ENCODE peak calls at places on chromosomes 7 and 10, in seven cellular contexts. B is uterus, F is left ventricle myocardium inferior, K is body of pancreas, X is neural progenitor cell, J is stomach, T is colonic mucosa. I is an unnamed sample. For H3K4me1, the result is how much of the 10 kb centered on the place peaks cover.

GRCh38 chr10:28769147-28769604 is 91.9 kb downstream of the BAMBI start:
- DNase-seq in J (no peak), T (no peak), B (no peak), K (no peak), X (no peak), F (no peak), I (no peak)

GRCh38 chr10:100008142-100008522 is 1.6 kb downstream of the DNMBP start:
- DNase-seq in F (no peak), B (no peak), X (no peak), J (no peak), T (no peak), K (peak), I (no peak)

GRCh38 chr10:11345224-11346054 is 266.0 kb downstream of the USP6NL start:
- DNase-seq in J (no peak), X (peak), B (no peak), F (no peak), K (peak), T (peak), I (no peak)

GRCh38 chr7:93693796-93694195 is 119.3 kb upstream of the CALCR start:
- DNase-seq in K (no peak), T (no peak), X (no peak), F (no peak), B (no peak), J (no peak), I (no peak)

GRCh38 chr7:152925412-152926147 is 166.0 kb downstream of the ACTR3B start:
- DNase-seq in J (no peak), X (peak), F (no peak), T (no peak), K (no peak), B (no peak), I (no peak)

GRCh38 chr10:114714281-114714741 is 56.2 kb upstream of the ABLIM1 start:
- DNase-seq in X (no peak), J (peak), B (no peak), F (peak), T (peak), K (no peak), I (no peak)

GRCh38 chr7:90211391-90212148 is at the start of gene STEAP2:
- DNase-seq in K (peak), T (peak), F (peak), J (peak), B (peak), X (peak), I (peak)

GRCh38 chr7:129644634-129645230 is 33.2 kb downstream of the NRF1 start:
- DNase-seq in T (no peak), K (no peak), F (no peak), X (peak), B (no peak), J (no peak), I (no peak)

GRCh38 chr7:46695045-46695708 is 774.1 kb upstream of the IGFBP3 start:
- DNase-seq in J (peak), X (no peak), F (no peak), K (peak), B (no peak), T (no peak), I (no peak)

GRCh38 chr10:103781329-103782061 is 73.9 kb downstream of the SH3PXD2A start:
- DNase-seq in J (no peak), F (no peak), T (peak), K (no peak), B (no peak), X (peak), I (no peak)

DNA sequence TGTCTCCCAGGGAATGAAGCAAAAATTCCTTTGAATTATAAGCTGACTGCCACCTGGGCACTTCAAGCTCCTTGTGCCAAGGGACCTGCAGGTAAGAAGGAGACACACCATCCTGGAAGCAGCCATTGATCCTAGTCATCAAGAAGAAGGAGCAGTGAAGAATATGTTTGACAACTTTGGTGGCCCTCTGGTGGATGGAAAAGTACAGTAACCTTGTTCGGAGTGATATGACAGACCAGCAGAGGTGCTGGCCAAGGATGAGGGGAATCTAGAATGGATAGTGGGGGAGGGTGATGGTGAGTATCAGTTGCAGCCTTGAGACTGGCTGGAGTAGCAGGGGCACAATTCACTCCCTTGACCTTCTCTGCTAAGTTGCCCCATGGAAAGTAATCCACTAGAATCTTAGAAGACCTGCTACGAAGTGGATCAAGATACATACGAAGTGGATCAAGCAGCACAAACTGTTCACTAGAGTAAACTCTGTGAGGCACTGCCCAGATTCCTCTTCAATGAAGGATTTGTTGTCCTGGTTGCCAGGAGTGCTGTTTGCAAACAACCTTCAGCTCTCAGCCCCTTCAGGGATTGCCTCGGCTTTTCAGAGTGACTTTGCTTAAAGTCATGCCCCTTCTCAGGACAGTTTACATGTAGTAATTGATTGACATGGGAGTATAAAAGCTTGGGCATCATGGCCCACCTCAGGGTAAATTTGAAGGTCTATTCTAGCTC is 44.8 kb upstream of the ORC5 start:
- DNase-seq in K (no peak), T (no peak), F (no peak), B (no peak), J (no peak), X (no peak), I (no peak)
- TF ChIP-seq CTCF in K (no peak), T (no peak), F (peak), B (no peak), J (no peak), X (no peak), I (no peak)

GRCh38 chr7:132577206-132578049 is 1.2 kb upstream of the PLXNA4 start:
- DNase-seq in F (peak), K (peak), B (peak), J (peak), T (peak), X (peak), I (peak)
- H3K4me3 ChIP-seq in F (peak), K (no peak), B (peak), J (peak), T (peak), X (peak), I (peak)

DNA sequence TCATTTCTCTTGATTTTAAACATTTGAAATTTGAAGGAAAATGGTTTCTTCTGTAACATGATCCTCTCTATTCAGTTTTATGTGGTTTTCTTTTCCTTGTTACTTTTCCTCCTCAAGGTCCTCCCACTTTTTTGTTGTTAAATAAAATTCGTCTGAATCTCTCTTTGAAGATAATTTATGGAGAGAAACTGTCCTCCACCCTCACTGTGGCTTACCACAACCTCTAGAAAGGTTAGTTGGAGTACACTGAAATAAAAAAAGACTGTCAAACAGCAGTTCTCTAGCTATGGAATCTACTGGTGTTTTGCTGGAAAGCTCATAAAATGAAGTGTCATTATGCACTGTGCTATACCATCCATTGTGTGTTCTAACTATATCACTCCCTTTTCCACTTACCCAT is 189.3 kb downstream of the HDAC9 start:
- DNase-seq in K (no peak), J (no peak), X (no peak), B (no peak), F (no peak), T (no peak), I (no peak)
- H3K4me1 ChIP-seq in K (under half), J (under half), X (under half), B (under half), F (under half), T (under half), I (under half)

GRCh38 chr7:55121249-55121648 is 102.4 kb downstream of the EGFR start:
- DNase-seq in T (no peak), X (no peak), F (no peak), K (no peak), B (no peak), J (no peak), I (no peak)
- TF ChIP-seq CTCF in T (no peak), X (no peak), F (no peak), K (no peak), B (no peak), J (no peak), I (no peak)

GRCh38 chr10:117609095-117609821 is 66.7 kb downstream of the EMX2 start:
- DNase-seq in X (no peak), K (peak), F (peak), B (peak), T (no peak), J (peak), I (peak)
- H3K4me3 ChIP-seq in X (no peak), K (no peak), F (no peak), B (peak), T (no peak), J (no peak), I (no peak)

GRCh38 chr10:78992333-78992732 is 76.4 kb upstream of the ZMIZ1 start:
- DNase-seq in J (no peak), X (no peak), B (no peak), T (no peak), K (no peak), F (no peak), I (peak)
- H3K4me1 ChIP-seq in J (under half), X (under half), B (under half), T (under half), K (under half), F (under half), I (under half)

GRCh38 chr10:113202011-113202410 is 252.0 kb downstream of the TCF7L2 start:
- DNase-seq in J (no peak), F (no peak), B (no peak), X (peak), K (no peak), T (no peak), I (no peak)

GRCh38 chr10:113199459-113199858 is 249.4 kb downstream of the TCF7L2 start:
- DNase-seq in J (no peak), T (no peak), F (no peak), X (no peak), B (no peak), K (no peak), I (no peak)
- TF ChIP-seq CTCF in J (no peak), T (no peak), F (no peak), X (no peak), B (no peak), K (no peak), I (no peak)

GRCh38 chr7:27129729-27130539 is 623 bp downstream of the HOXA4 start:
- DNase-seq in J (no peak), K (no peak), F (no peak), X (peak), T (peak), B (no peak), I (peak)
- H3K4me3 ChIP-seq in J (peak), K (no peak), F (peak), X (peak), T (peak), B (peak), I (peak)

GRCh38 chr10:132847856-132848255 is 61.9 kb upstream of the NKX6-2 start:
- DNase-seq in B (no peak), T (no peak), K (no peak), F (no peak), J (no peak), X (no peak), I (no peak)
- H3K4me1 ChIP-seq in B (under half), T (under half), K (under half), F (under half), J (under half), X (under half), I (under half)

GRCh38 chr7:155298288-155298833 is 683 bp downstream of the INSIG1 start:
- DNase-seq in K (no peak), F (no peak), X (peak), T (peak), J (no peak), B (no peak), I (no peak)
- TF ChIP-seq CTCF in K (no peak), F (no peak), X (no peak), T (no peak), J (no peak), B (no peak), I (no peak)